ENCODE peak calls at places on chromosomes 5 and 9, in four cellular contexts. L is IMR-90, B is breast epithelium, X is thyroid gland. D is an unnamed sample.
A peak's percentile ranks its signal among the peaks of the same experiment; 100 is the strongest.

GRCh38 chr9:133163559-133164208 is at the start of gene GBGT1:
- DNase-seq in B (no peak), L (no peak), X (peak; percentile 61), D (peak; percentile 41)

GRCh38 chr5:115978779-115979178 is 16.5 kb downstream of the LVRN start:
- DNase-seq in B (no peak), X (no peak), L (no peak), D (no peak)

GRCh38 chr9:86843182-86843581 is 104.1 kb downstream of the GAS1 start:
- DNase-seq in X (peak; percentile 12), L (peak; percentile 19), B (no peak), D (no peak)

GRCh38 chr5:145848854-145849253 is 13.7 kb upstream of the PRELID2 start:
- DNase-seq in B (no peak), L (peak; percentile 77), X (no peak), D (no peak)

GRCh38 chr9:37904647-37905505 is 949 bp upstream of the SLC25A51 start:
- DNase-seq in B (no peak), X (no peak), L (peak; percentile 32), D (no peak)

GRCh38 chr5:74412064-74412463 is 228.5 kb downstream of the ENC1 start:
- DNase-seq in B (no peak), L (no peak), X (no peak), D (no peak)

GRCh38 chr9:33165263-33166151 is 1.6 kb downstream of the B4GALT1 start:
- DNase-seq in X (peak; percentile 42), B (peak; percentile 58), L (peak; percentile 83), D (peak; percentile 27)

GRCh38 chr5:7405277-7405676 is 9.3 kb downstream of the ADCY2 start:
- DNase-seq in B (no peak), L (no peak), X (no peak), D (no peak)

GRCh38 chr9:96762562-96762961 is 15.3 kb downstream of the ZNF510 start:
- DNase-seq in X (no peak), B (no peak), L (no peak), D (no peak)

GRCh38 chr5:68376931-68377330 is 161.4 kb downstream of the PIK3R1 start:
- DNase-seq in B (no peak), X (no peak), L (no peak), D (no peak)

GRCh38 chr9:134182554-134183219 is 18.3 kb upstream of the RNU6ATAC start:
- DNase-seq in B (no peak), L (peak; percentile 26), X (no peak), D (peak; percentile 3)

GRCh38 chr9:120393386-120394057 is 186.4 kb downstream of the CDK5RAP2 start:
- DNase-seq in L (peak; percentile 49), B (no peak), X (no peak), D (no peak)

GRCh38 chr9:115640887-115641286 is 512.7 kb upstream of the PAPPA start:
- DNase-seq in L (peak; percentile 87), X (no peak), B (no peak), D (no peak)

GRCh38 chr9:100355561-100355960 is 2.8 kb upstream of the TEX10 start:
- DNase-seq in B (no peak), L (no peak), X (no peak), D (no peak)

GRCh38 chr5:63128018-63128417 is 549.4 kb downstream of the LRRC70 start:
- DNase-seq in X (no peak), L (no peak), B (no peak), D (no peak)

GRCh38 chr9:106932178-106932577 is 69.2 kb downstream of the ZNF462 start:
- DNase-seq in B (no peak), L (no peak), X (no peak), D (no peak)

GRCh38 chr5:57037355-57037754 is 85.4 kb upstream of the MIER3 start:
- DNase-seq in X (no peak), L (no peak), B (no peak), D (no peak)

GRCh38 chr9:95037789-95038521 is 279.6 kb downstream of the FANCC start:
- DNase-seq in L (no peak), X (no peak), B (no peak), D (no peak)

DNA sequence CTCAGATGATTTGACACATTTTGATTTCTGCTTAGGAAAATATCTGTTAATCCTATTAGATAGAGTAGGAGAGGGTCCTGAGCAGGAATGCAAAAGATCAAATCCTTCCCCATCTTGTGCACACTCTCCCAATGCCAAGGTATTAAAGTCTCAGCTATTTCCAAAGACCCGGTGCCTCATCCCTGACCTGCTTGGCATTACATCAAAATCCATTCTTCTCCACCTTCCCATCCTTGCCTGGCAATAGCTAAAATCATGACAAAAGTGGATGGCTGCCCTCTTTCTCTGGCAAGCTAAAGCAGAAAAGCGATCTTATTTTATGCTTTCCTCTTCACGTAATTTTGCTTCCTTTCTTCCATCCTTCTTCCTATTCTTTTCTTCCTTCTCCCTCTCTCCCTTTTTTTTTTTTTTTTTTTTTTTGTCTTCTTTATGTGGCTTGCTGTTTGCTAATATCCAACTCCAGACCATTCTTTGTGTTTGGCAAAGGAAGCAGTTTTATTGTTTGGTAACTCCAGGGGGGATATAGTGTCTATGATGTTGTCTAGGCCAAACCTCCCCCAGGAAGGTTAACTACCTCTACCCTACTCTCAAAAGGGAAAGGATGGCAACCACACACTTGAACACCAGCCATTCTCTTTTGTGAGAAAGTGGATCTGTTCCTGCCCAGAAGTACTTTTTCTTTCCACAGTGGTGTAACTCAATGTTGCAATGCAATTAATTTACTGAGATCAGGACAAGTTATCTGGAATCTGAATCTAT is 120.8 kb upstream of the TMEM161B start:
- DNase-seq in X (no peak), B (no peak), L (no peak), D (no peak)
- H3K27ac ChIP-seq in X (no peak overlapping the region), B (no peak overlapping the region), L (no peak overlapping the region), D (no peak overlapping the region)

GRCh38 chr5:39213437-39214207 is 5.7 kb downstream of the FYB1 start:
- DNase-seq in X (no peak), B (no peak), L (no peak), D (no peak)

GRCh38 chr5:39208471-39208870 is 10.9 kb downstream of the FYB1 start:
- DNase-seq in X (no peak), B (no peak), L (no peak), D (no peak)

GRCh38 chr5:39214912-39215709 is 4.3 kb downstream of the FYB1 start:
- DNase-seq in L (no peak), B (no peak), X (no peak), D (peak; percentile 66)

GRCh38 chr5:39209924-39210323 is 9.4 kb downstream of the FYB1 start:
- DNase-seq in X (peak; percentile 21), L (no peak), B (no peak), D (peak; percentile 71)

DNA sequence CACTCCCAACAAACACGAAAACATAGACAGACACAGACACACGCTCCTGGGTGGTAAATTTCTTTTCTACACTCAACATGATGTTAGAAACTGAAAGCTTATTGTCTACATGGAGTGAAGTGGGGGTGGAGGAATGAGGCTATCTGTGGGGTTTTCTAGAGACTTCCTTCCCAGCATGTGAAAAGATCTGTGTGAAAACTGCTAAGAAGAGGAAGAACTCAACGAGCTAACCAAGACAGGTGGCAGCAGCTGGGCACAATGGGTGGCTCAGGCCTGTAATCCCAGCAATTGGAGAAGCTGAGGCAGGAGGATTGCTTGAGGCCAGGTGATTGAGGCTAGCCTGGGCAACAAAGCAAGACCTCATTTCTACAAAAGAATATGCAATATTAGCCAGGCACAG is 7.6 kb downstream of the FYB1 start:
- DNase-seq in X (no peak), B (no peak), L (no peak), D (peak; percentile 56)
- H3K27ac ChIP-seq in X (no peak overlapping the region), B (no peak overlapping the region), L (no peak overlapping the region), D (peak overlapping the region; percentile 46)

DNA sequence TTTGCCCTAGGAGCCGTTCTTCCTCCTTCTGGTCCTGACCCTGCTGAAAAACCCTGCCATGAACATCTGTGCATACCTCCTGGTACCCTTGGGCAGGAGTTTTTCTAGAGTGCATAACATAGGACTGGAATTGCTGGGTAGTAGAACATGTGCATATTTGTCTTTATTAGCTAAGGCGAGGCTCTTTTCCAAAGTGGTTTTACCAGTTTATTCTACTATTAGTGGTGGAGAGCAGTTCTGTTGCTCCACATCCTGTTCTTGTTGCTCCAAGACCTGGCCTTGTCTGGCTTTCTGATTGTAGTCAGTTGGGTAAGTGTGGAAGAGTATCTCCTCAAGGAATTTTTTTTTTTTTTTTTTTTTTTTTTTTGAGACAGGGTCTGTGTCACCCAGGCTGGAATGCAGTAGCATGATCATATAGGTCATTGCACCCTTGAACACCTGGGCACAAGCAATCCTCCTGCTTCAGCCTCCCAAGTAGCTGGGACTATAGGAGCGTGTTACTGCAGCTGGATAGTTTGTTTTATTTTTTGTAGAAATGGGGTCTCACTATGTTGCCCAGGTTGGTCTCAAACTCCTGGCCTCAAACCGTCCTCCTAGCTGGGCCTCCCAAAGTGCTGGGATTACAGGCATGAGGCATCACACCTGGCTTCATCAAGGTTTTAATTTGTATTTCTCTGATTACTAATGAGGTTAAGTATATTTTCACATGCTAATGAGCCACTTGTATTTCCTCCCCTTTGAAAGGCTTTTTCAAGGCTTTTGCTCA is 85.2 kb downstream of the SPRY4 start:
- DNase-seq in B (no peak), L (no peak), X (no peak), D (no peak)
- H3K27ac ChIP-seq in B (no peak overlapping the region), L (no peak overlapping the region), X (no peak overlapping the region), D (no peak overlapping the region)

GRCh38 chr9:122075135-122076030 is 17.7 kb downstream of the TTLL11 start:
- DNase-seq in X (no peak), L (peak; percentile 46), B (no peak), D (no peak)

GRCh38 chr9:122076773-122077172 is 16.3 kb downstream of the TTLL11 start:
- DNase-seq in L (no peak), X (no peak), B (no peak), D (no peak)

GRCh38 chr9:122076117-122076516 is 17.0 kb downstream of the TTLL11 start:
- DNase-seq in X (no peak), B (no peak), L (no peak), D (no peak)

GRCh38 chr9:122070728-122071127 is 22.4 kb downstream of the TTLL11 start:
- DNase-seq in L (no peak), B (no peak), X (no peak), D (no peak)

GRCh38 chr9:122071716-122072115 is 21.4 kb downstream of the TTLL11 start:
- DNase-seq in L (no peak), B (no peak), X (no peak), D (no peak)
- H3K27ac ChIP-seq in L (no peak overlapping the region), B (no peak overlapping the region), X (no peak overlapping the region), D (no peak overlapping the region)